ENCODE peak calls at places on chromosomes 13 and 19, in five cellular contexts. U, D, G, H and Z are unnamed samples.

GRCh38 chr19:44788971-44789370 is 11.3 kb downstream of the CBLC start:
- DNase-seq in U (no peak), D (no peak), G (no peak), H (no peak), Z (no peak)

GRCh38 chr19:41175825-41176734 is 16.9 kb upstream of the CYP2S1 start:
- DNase-seq in U (no peak), D (peak), G (peak), H (peak), Z (peak)

GRCh38 chr13:75792526-75793187 is 156.5 kb downstream of the LMO7 start:
- DNase-seq in U (no peak), D (no peak), G (no peak), H (no peak), Z (no peak)

GRCh38 chr19:36963262-36963661 is 47.1 kb downstream of the ZNF568 start:
- DNase-seq in U (no peak), D (no peak), G (no peak), H (no peak), Z (no peak)

GRCh38 chr19:1079566-1080111 is 12.7 kb downstream of the ARHGAP45 start:
- DNase-seq in U (no peak), D (peak), G (peak), H (no peak), Z (peak)

GRCh38 chr13:113495494-113496251 is 5.2 kb upstream of the DCUN1D2 start:
- DNase-seq in U (no peak), D (no peak), G (no peak), H (no peak), Z (no peak)

GRCh38 chr19:5292453-5292842 is 48.2 kb downstream of the PTPRS start:
- DNase-seq in U (peak), D (no peak), G (peak), H (no peak), Z (peak)

GRCh38 chr13:49749852-49750251 is 42.6 kb downstream of the KPNA3 start:
- DNase-seq in U (no peak), D (no peak), G (no peak), H (no peak), Z (no peak)

GRCh38 chr19:35932291-35932936 is 3.8 kb upstream of the LRFN3 start:
- DNase-seq in U (no peak), D (peak), G (no peak), H (no peak), Z (no peak)

GRCh38 chr13:27621116-27621365 is 651 bp upstream of the POLR1D start:
- DNase-seq in U (no peak), D (no peak), G (no peak), H (no peak), Z (no peak)

GRCh38 chr13:24923305-24923640 is 159.3 kb downstream of the RNF17 start:
- DNase-seq in U (peak), D (no peak), G (no peak), H (no peak), Z (no peak)

GRCh38 chr19:44111910-44112463 is 1.2 kb upstream of the ZNF225 start:
- DNase-seq in U (no peak), D (no peak), G (peak), H (no peak), Z (no peak)

GRCh38 chr13:57665471-57665870 is 33.9 kb downstream of the PCDH17 start:
- DNase-seq in U (no peak), D (no peak), G (no peak), H (no peak), Z (no peak)

GRCh38 chr13:74133657-74134201 is 475 bp downstream of the KLF12 start:
- DNase-seq in U (peak), D (peak), G (peak), H (peak), Z (peak)

GRCh38 chr13:27338816-27339215 is 68.2 kb downstream of the RASL11A start:
- DNase-seq in U (peak), D (no peak), G (no peak), H (no peak), Z (no peak)

GRCh38 chr13:19864018-19864338 is 529 bp upstream of the ZMYM5 start:
- DNase-seq in U (peak), D (peak), G (peak), H (peak), Z (peak)

GRCh38 chr19:38004505-38005223 is 97.7 kb downstream of the SIPA1L3 start:
- DNase-seq in U (peak), D (peak), G (peak), H (no peak), Z (peak)

GRCh38 chr19:4456843-4457653 is 546 bp downstream of the UBXN6 start:
- DNase-seq in U (peak), D (peak), G (peak), H (peak), Z (peak)

GRCh38 chr13:68234278-68234677 is 1004.1 kb upstream of the PCDH9 start:
- DNase-seq in U (no peak), D (no peak), G (no peak), H (no peak), Z (no peak)